ENCODE peak calls at places on chromosomes 12 and 14, in eight cellular contexts. One of them, this sample, is unnamed.

GRCh38 chr12:124390442-124391116 is 95.7 kb downstream of the RFLNA start:
- DNase-seq in heart right ventricle: no peak
- DNase-seq in A549: peak; percentile 78
- DNase-seq in HFF-Myc: no peak
- DNase-seq in transverse colon: peak; percentile 63
- DNase-seq in pancreas: no peak
- DNase-seq in dorsolateral prefrontal cortex: no peak
- DNase-seq in HL-60: peak; percentile 73
- DNase-seq in this sample: peak; percentile 67

GRCh38 chr14:56892959-56893358 is 82.7 kb upstream of the OTX2 start:
- DNase-seq in dorsolateral prefrontal cortex: no peak
- DNase-seq in pancreas: no peak
- DNase-seq in transverse colon: no peak
- DNase-seq in HFF-Myc: no peak
- DNase-seq in heart right ventricle: no peak
- DNase-seq in HL-60: no peak
- DNase-seq in A549: no peak
- DNase-seq in this sample: no peak

GRCh38 chr12:91778938-91779400 is 366.7 kb downstream of the BTG1 start:
- DNase-seq in A549: peak; percentile 96
- DNase-seq in dorsolateral prefrontal cortex: no peak
- DNase-seq in heart right ventricle: no peak
- DNase-seq in HL-60: peak; percentile 15
- DNase-seq in pancreas: no peak
- DNase-seq in HFF-Myc: peak; percentile 83
- DNase-seq in transverse colon: peak; percentile 35
- DNase-seq in this sample: peak; percentile 98

GRCh38 chr12:10867381-10867780 is 16.7 kb downstream of the PRH1 start:
- DNase-seq in pancreas: no peak
- DNase-seq in heart right ventricle: no peak
- DNase-seq in A549: no peak
- DNase-seq in HFF-Myc: no peak
- DNase-seq in HL-60: no peak
- DNase-seq in transverse colon: no peak
- DNase-seq in dorsolateral prefrontal cortex: no peak
- DNase-seq in this sample: peak; percentile 9

GRCh38 chr12:53380104-53380796 is at the start of gene SP1:
- DNase-seq in pancreas: peak; percentile 89
- DNase-seq in heart right ventricle: peak; percentile 97
- DNase-seq in dorsolateral prefrontal cortex: peak; percentile 63
- DNase-seq in A549: peak; percentile 97
- DNase-seq in transverse colon: peak; percentile 94
- DNase-seq in HL-60: peak; percentile 88
- DNase-seq in HFF-Myc: no peak
- DNase-seq in this sample: peak; percentile 77

GRCh38 chr12:52645120-52645761 is 6.8 kb downstream of the KRT2 start:
- DNase-seq in A549: no peak
- DNase-seq in heart right ventricle: no peak
- DNase-seq in dorsolateral prefrontal cortex: no peak
- DNase-seq in transverse colon: no peak
- DNase-seq in HFF-Myc: no peak
- DNase-seq in HL-60: no peak
- DNase-seq in pancreas: no peak
- DNase-seq in this sample: peak; percentile 18

GRCh38 chr14:39376671-39377403 is 55.4 kb downstream of the FBXO33 start:
- DNase-seq in dorsolateral prefrontal cortex: no peak
- DNase-seq in heart right ventricle: no peak
- DNase-seq in HL-60: no peak
- DNase-seq in transverse colon: no peak
- DNase-seq in HFF-Myc: no peak
- DNase-seq in A549: peak; percentile 48
- DNase-seq in pancreas: no peak
- DNase-seq in this sample: no peak

GRCh38 chr12:111361717-111362576 is 6.9 kb downstream of the PHETA1 start:
- DNase-seq in HL-60: no peak
- DNase-seq in HFF-Myc: no peak
- DNase-seq in transverse colon: no peak
- DNase-seq in A549: no peak
- DNase-seq in dorsolateral prefrontal cortex: no peak
- DNase-seq in pancreas: peak; percentile 79
- DNase-seq in heart right ventricle: peak; percentile 46
- DNase-seq in this sample: no peak

DNA sequence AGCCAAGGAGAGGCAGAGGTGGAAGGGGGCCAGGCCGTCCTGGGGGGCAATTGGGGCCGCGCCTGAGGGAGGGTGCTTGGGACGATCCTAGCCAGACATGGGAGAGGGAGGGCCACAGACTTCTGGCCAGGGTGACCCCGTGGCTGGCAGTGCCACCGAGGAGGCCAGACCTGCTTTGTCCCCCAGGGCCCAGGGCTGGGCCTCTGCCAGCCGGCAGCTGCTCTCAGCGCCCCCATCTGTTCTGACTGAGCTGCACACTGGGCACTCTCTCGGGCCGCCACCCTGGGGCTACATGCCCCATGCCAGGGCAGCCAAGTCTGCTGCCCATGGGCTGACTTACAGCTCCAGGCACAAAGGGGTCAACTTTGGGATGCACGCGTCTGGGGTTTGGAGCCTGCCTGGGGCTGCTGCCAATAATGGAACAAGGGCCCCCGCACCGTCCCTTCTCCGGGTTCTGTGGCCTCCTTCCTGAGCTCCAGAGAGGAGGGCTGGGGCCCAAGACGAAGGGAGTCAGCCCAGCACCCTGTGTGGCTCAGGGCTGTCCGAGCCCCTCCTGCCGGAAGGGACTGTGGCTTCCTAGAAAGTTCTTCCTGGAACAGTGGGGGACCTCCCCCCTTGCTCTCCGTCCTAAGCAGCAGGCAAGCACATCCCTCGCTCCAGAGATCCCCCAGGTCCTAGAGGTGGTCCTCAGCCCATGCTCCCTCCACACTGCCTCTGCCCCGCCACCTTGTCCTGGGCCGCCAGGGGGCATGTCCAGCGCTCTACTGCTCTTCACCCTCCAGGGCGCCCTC is 1.1 kb downstream of the ADSS1 start:
- DNase-seq in HL-60: no peak
- DNase-seq in dorsolateral prefrontal cortex: peak; percentile 30
- DNase-seq in pancreas: no peak
- DNase-seq in transverse colon: peak; percentile 37
- DNase-seq in HFF-Myc: no peak
- DNase-seq in heart right ventricle: peak; percentile 76
- DNase-seq in A549: peak; percentile 68
- DNase-seq in this sample: no peak
- H3K4me3 ChIP-seq in HL-60: peak overlapping the region; percentile 81
- H3K4me3 ChIP-seq in dorsolateral prefrontal cortex: peak overlapping the region; percentile 13
- H3K4me3 ChIP-seq in pancreas: no peak overlapping the region
- H3K4me3 ChIP-seq in transverse colon: no peak overlapping the region
- H3K4me3 ChIP-seq in HFF-Myc: no peak overlapping the region
- H3K4me3 ChIP-seq in heart right ventricle: peak overlapping the region; percentile 84
- H3K4me3 ChIP-seq in A549: peak overlapping the region; percentile 71
- H3K4me3 ChIP-seq in this sample: peak overlapping the region; percentile 64

GRCh38 chr12:127162902-127163301 is 1104.1 kb upstream of the TMEM132C start:
- DNase-seq in HL-60: no peak
- DNase-seq in HFF-Myc: peak; percentile 52
- DNase-seq in heart right ventricle: no peak
- DNase-seq in transverse colon: no peak
- DNase-seq in dorsolateral prefrontal cortex: no peak
- DNase-seq in A549: peak; percentile 20
- DNase-seq in pancreas: no peak
- DNase-seq in this sample: peak; percentile 76
- H3K4me3 ChIP-seq in HL-60: no peak overlapping the region
- H3K4me3 ChIP-seq in HFF-Myc: no peak overlapping the region
- H3K4me3 ChIP-seq in heart right ventricle: no peak overlapping the region
- H3K4me3 ChIP-seq in transverse colon: no peak overlapping the region
- H3K4me3 ChIP-seq in dorsolateral prefrontal cortex: no peak overlapping the region
- H3K4me3 ChIP-seq in A549: no peak overlapping the region
- H3K4me3 ChIP-seq in pancreas: no peak overlapping the region
- H3K4me3 ChIP-seq in this sample: no peak overlapping the region

DNA sequence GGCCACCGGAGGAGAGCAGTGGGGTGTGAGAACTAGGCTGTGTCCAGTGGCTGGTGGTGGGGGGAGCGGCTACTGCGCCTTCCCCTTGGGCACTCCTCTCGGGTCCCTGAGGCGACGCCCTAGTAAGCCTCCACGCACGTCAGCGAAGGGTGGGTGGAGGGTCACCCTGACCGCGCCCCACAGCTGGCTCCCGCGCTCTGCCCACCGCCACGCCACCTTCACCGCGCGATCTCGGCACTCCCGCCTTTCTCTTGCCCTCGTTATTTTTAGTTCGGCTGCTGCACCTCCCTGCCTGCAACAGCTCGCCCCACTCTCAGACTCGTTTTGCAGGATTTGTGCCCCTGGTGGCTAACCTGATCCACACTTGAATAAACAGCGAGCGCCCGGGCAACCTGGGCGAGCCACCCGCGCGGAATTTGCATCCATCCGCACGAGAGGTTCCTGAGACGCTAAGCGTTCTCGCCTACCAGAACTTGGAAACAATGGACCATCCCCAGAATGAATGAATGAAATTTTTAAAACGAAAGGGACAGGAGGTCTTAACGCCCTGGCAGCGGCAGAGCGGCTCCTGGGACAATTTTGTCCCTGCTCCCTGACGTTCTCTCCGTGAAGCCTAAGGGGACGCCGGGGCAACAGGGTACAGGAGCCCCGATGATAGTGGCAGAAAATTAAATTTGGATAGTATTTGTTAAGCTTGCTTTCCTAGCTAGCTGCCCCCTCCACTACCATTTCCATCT is 7.0 kb upstream of the BMP4 start:
- DNase-seq in heart right ventricle: peak; percentile 27
- DNase-seq in pancreas: peak; percentile 63
- DNase-seq in HFF-Myc: no peak
- DNase-seq in A549: peak; percentile 48
- DNase-seq in transverse colon: peak; percentile 31
- DNase-seq in HL-60: no peak
- DNase-seq in dorsolateral prefrontal cortex: no peak
- DNase-seq in this sample: peak; percentile 45
- H3K4me3 ChIP-seq in heart right ventricle: peak overlapping the region; percentile 51
- H3K4me3 ChIP-seq in pancreas: no peak overlapping the region
- H3K4me3 ChIP-seq in HFF-Myc: peak overlapping the region; percentile 23
- H3K4me3 ChIP-seq in A549: peak overlapping the region; percentile 17
- H3K4me3 ChIP-seq in transverse colon: no peak overlapping the region
- H3K4me3 ChIP-seq in HL-60: no peak overlapping the region
- H3K4me3 ChIP-seq in dorsolateral prefrontal cortex: peak overlapping the region; percentile 36
- H3K4me3 ChIP-seq in this sample: peak overlapping the region; percentile 24

DNA sequence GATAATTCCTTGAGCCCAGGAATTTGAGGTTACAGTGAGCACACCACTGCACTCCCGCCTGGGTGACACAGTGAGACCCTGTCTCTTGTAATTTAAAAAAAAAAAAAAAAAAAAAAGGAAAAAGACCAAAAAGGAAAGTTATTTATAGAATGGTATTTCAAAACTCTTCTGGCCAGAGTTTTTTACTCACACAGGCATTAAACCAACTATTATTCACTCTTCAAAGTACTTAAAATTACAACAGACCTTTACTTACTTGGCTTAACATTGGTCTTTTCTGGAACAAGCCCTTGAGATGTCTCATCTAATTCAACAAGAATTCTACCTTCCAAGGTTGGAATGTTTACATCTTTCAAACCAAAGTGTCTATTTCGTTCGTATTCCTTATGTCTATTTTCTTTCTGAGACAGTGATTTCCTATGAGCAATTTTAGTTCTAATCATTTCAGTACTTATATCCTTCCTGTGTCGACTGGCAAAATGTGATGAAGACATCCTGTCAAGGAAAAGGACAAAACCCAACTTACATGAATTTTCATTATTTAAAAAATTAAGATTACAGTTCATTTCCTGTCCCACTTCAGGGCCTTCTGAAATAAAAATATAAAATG is 2.6 kb downstream of the DLGAP5 start:
- DNase-seq in HFF-Myc: no peak
- DNase-seq in transverse colon: no peak
- DNase-seq in HL-60: no peak
- DNase-seq in dorsolateral prefrontal cortex: no peak
- DNase-seq in heart right ventricle: no peak
- DNase-seq in A549: no peak
- DNase-seq in pancreas: no peak
- DNase-seq in this sample: no peak
- H3K4me3 ChIP-seq in HFF-Myc: no peak overlapping the region
- H3K4me3 ChIP-seq in transverse colon: no peak overlapping the region
- H3K4me3 ChIP-seq in HL-60: no peak overlapping the region
- H3K4me3 ChIP-seq in dorsolateral prefrontal cortex: no peak overlapping the region
- H3K4me3 ChIP-seq in heart right ventricle: no peak overlapping the region
- H3K4me3 ChIP-seq in A549: no peak overlapping the region
- H3K4me3 ChIP-seq in pancreas: no peak overlapping the region
- H3K4me3 ChIP-seq in this sample: no peak overlapping the region

GRCh38 chr12:93541578-93542217 is 30.8 kb upstream of the SOCS2 start:
- DNase-seq in pancreas: no peak
- DNase-seq in heart right ventricle: no peak
- DNase-seq in transverse colon: no peak
- DNase-seq in dorsolateral prefrontal cortex: no peak
- DNase-seq in HL-60: no peak
- DNase-seq in A549: no peak
- DNase-seq in HFF-Myc: no peak
- DNase-seq in this sample: no peak
- H3K4me3 ChIP-seq in pancreas: no peak overlapping the region
- H3K4me3 ChIP-seq in heart right ventricle: no peak overlapping the region
- H3K4me3 ChIP-seq in transverse colon: no peak overlapping the region
- H3K4me3 ChIP-seq in dorsolateral prefrontal cortex: no peak overlapping the region
- H3K4me3 ChIP-seq in HL-60: no peak overlapping the region
- H3K4me3 ChIP-seq in A549: no peak overlapping the region
- H3K4me3 ChIP-seq in HFF-Myc: no peak overlapping the region
- H3K4me3 ChIP-seq in this sample: no peak overlapping the region

GRCh38 chr12:45669093-45669492 is 60.4 kb upstream of the ARID2 start:
- DNase-seq in transverse colon: no peak
- DNase-seq in pancreas: no peak
- DNase-seq in heart right ventricle: no peak
- DNase-seq in A549: no peak
- DNase-seq in HL-60: no peak
- DNase-seq in HFF-Myc: no peak
- DNase-seq in dorsolateral prefrontal cortex: no peak
- DNase-seq in this sample: no peak
- H3K4me3 ChIP-seq in transverse colon: no peak overlapping the region
- H3K4me3 ChIP-seq in pancreas: no peak overlapping the region
- H3K4me3 ChIP-seq in heart right ventricle: no peak overlapping the region
- H3K4me3 ChIP-seq in A549: no peak overlapping the region
- H3K4me3 ChIP-seq in HL-60: no peak overlapping the region
- H3K4me3 ChIP-seq in HFF-Myc: no peak overlapping the region
- H3K4me3 ChIP-seq in dorsolateral prefrontal cortex: no peak overlapping the region
- H3K4me3 ChIP-seq in this sample: no peak overlapping the region

This sample was measured in bronchial epithelial cell.